ENCODE peak calls at places on chromosomes 5 and 9, in eight cellular contexts. H is adipocyte, F is heart right ventricle, M is brain microvascular endothelial cell, U is cardiac septum, O is EL, Z is LoVo, S is caudate nucleus. P is an unnamed sample.

GRCh38 chr9:6073731-6074130 is 58.3 kb upstream of the RANBP6 start:
- DNase-seq in H (peak), F (no peak), M (no peak), U (no peak), O (no peak), Z (no peak), S (no peak), P (no peak)

GRCh38 chr5:124963236-124963929 is 216.9 kb upstream of the ZNF608 start:
- DNase-seq in H (peak), F (no peak), M (peak), U (no peak), O (peak), Z (peak), S (no peak), P (peak)

GRCh38 chr5:73812457-73812856 is 186.5 kb downstream of the ARHGEF28 start:
- DNase-seq in H (no peak), F (no peak), M (no peak), U (no peak), O (no peak), Z (peak), S (no peak), P (no peak)

GRCh38 chr5:108788142-108788541 is 40.4 kb downstream of the FER start:
- DNase-seq in H (no peak), F (peak), M (no peak), U (peak), O (no peak), Z (no peak), S (peak), P (peak)

GRCh38 chr9:121849554-121849953 is 198.1 kb downstream of the DAB2IP start:
- DNase-seq in H (no peak), F (no peak), M (no peak), U (peak), O (no peak), Z (no peak), S (no peak), P (no peak)

GRCh38 chr5:155258139-155258538 is 244.6 kb downstream of the KIF4B start:
- DNase-seq in H (no peak), F (no peak), M (no peak), U (no peak), O (no peak), Z (no peak), S (no peak), P (no peak)

GRCh38 chr5:168407222-168407621 is 79.0 kb upstream of the RARS1 start:
- DNase-seq in H (no peak), F (no peak), M (no peak), U (no peak), O (no peak), Z (no peak), S (no peak), P (no peak)

GRCh38 chr5:2139478-2139877 is 256.8 kb upstream of the IRX4 start:
- DNase-seq in H (no peak), F (no peak), M (no peak), U (peak), O (no peak), Z (no peak), S (no peak), P (no peak)

GRCh38 chr5:97375959-97376358 is 192.9 kb upstream of the RIOK2 start:
- DNase-seq in H (no peak), F (no peak), M (no peak), U (no peak), O (no peak), Z (no peak), S (no peak), P (no peak)

GRCh38 chr5:106269252-106269843 is 1401.4 kb downstream of the EFNA5 start:
- DNase-seq in H (peak), F (no peak), M (peak), U (no peak), O (no peak), Z (peak), S (no peak), P (peak)

GRCh38 chr5:150070821-150071220 is 15.5 kb downstream of the CSF1R start:
- DNase-seq in H (no peak), F (no peak), M (no peak), U (peak), O (no peak), Z (no peak), S (no peak), P (no peak)

GRCh38 chr5:168695436-168695835 is 116.3 kb upstream of the PANK3 start:
- DNase-seq in H (no peak), F (no peak), M (no peak), U (no peak), O (no peak), Z (no peak), S (no peak), P (no peak)

GRCh38 chr9:124869466-124869985 is 7.6 kb downstream of the ARPC5L start:
- DNase-seq in H (peak), F (no peak), M (no peak), U (no peak), O (no peak), Z (no peak), S (peak), P (peak)

GRCh38 chr9:133717113-133718031 is 20.8 kb downstream of the SARDH start:
- DNase-seq in H (no peak), F (no peak), M (no peak), U (no peak), O (no peak), Z (no peak), S (no peak), P (no peak)

GRCh38 chr5:149765932-149766331 is 35.8 kb downstream of the PPARGC1B start:
- DNase-seq in H (no peak), F (no peak), M (no peak), U (no peak), O (no peak), Z (no peak), S (no peak), P (no peak)

GRCh38 chr9:78296893-78297671 is at the start of gene PSAT1:
- DNase-seq in H (peak), F (peak), M (peak), U (peak), O (peak), Z (peak), S (peak), P (peak)

GRCh38 chr9:129486496-129487306 is 134.2 kb downstream of the C9orf50 start:
- DNase-seq in H (peak), F (peak), M (no peak), U (peak), O (peak), Z (no peak), S (no peak), P (peak)

GRCh38 chr9:98419260-98419603 is 163.8 kb upstream of the TBC1D2 start:
- DNase-seq in H (no peak), F (no peak), M (no peak), U (no peak), O (no peak), Z (no peak), S (no peak), P (no peak)

GRCh38 chr5:113268232-113268631 is 166.6 kb downstream of the TSSK1B start:
- DNase-seq in H (no peak), F (no peak), M (no peak), U (no peak), O (no peak), Z (no peak), S (no peak), P (no peak)

GRCh38 chr5:143016777-143017374 is 246.7 kb downstream of the ARHGAP26 start:
- DNase-seq in H (peak), F (peak), M (peak), U (no peak), O (peak), Z (no peak), S (no peak), P (peak)

GRCh38 chr9:18861599-18862546 is 171.1 kb downstream of the SAXO1 start:
- DNase-seq in H (no peak), F (peak), M (peak), U (peak), O (no peak), Z (no peak), S (peak), P (peak)

GRCh38 chr5:133868946-133869674 is 99.3 kb downstream of the C5orf15 start:
- DNase-seq in H (peak), F (peak), M (peak), U (no peak), O (peak), Z (peak), S (peak), P (peak)

GRCh38 chr5:124043456-124043855 is 531.5 kb downstream of the CSNK1G3 start:
- DNase-seq in H (no peak), F (no peak), M (no peak), U (no peak), O (no peak), Z (peak), S (no peak), P (no peak)

GRCh38 chr5:174951151-174951780 is 226.9 kb downstream of the MSX2 start:
- DNase-seq in H (peak), F (peak), M (peak), U (no peak), O (peak), Z (peak), S (peak), P (peak)

GRCh38 chr9:96513622-96514021 is 63.7 kb downstream of the HABP4 start:
- DNase-seq in H (peak), F (no peak), M (peak), U (no peak), O (peak), Z (no peak), S (no peak), P (peak)

GRCh38 chr5:84382363-84383295 is 2.1 kb downstream of the EDIL3 start:
- DNase-seq in H (peak), F (peak), M (peak), U (peak), O (peak), Z (no peak), S (peak), P (peak)

GRCh38 chr5:60842859-60843692 is 993 bp downstream of the ELOVL7 start:
- DNase-seq in H (peak), F (no peak), M (no peak), U (no peak), O (peak), Z (peak), S (no peak), P (peak)

GRCh38 chr5:135426102-135427082 is 20.8 kb downstream of the DCANP1 start:
- DNase-seq in H (peak), F (no peak), M (peak), U (no peak), O (peak), Z (peak), S (no peak), P (peak)

GRCh38 chr5:16889972-16890519 is 46.0 kb downstream of the MYO10 start:
- DNase-seq in H (no peak), F (no peak), M (peak), U (no peak), O (peak), Z (no peak), S (no peak), P (peak)

GRCh38 chr9:116078640-116079039 is 75.0 kb upstream of the PAPPA start:
- DNase-seq in H (no peak), F (no peak), M (no peak), U (no peak), O (no peak), Z (no peak), S (no peak), P (no peak)

GRCh38 chr9:78707080-78707479 is 410.2 kb downstream of the PSAT1 start:
- DNase-seq in H (no peak), F (no peak), M (no peak), U (no peak), O (no peak), Z (no peak), S (no peak), P (no peak)

GRCh38 chr5:133962131-133962530 is 6.3 kb downstream of the C5orf15 start:
- DNase-seq in H (peak), F (no peak), M (no peak), U (no peak), O (no peak), Z (no peak), S (no peak), P (no peak)

GRCh38 chr9:89790542-89791109 is 185.8 kb downstream of the GADD45G start:
- DNase-seq in H (no peak), F (no peak), M (no peak), U (no peak), O (no peak), Z (no peak), S (no peak), P (no peak)

GRCh38 chr5:174386846-174387245 is 337.5 kb upstream of the MSX2 start:
- DNase-seq in H (peak), F (no peak), M (no peak), U (no peak), O (no peak), Z (no peak), S (no peak), P (no peak)

GRCh38 chr5:80268916-80269315 is 13.1 kb upstream of the SERINC5 start:
- DNase-seq in H (no peak), F (no peak), M (no peak), U (no peak), O (no peak), Z (no peak), S (no peak), P (no peak)

GRCh38 chr5:132378580-132378979 is 9.1 kb downstream of the SLC22A5 start:
- DNase-seq in H (no peak), F (no peak), M (no peak), U (no peak), O (no peak), Z (no peak), S (no peak), P (peak)

GRCh38 chr9:7935666-7936065 is 136.1 kb upstream of the DMAC1 start:
- DNase-seq in H (no peak), F (no peak), M (no peak), U (no peak), O (no peak), Z (no peak), S (no peak), P (no peak)